ENCODE peak calls at places on chromosome 15, in four cellular contexts. P is H1, X is HepG2, U is GM12878. E is an unnamed sample.

GRCh38 chr15:88126695-88127476 is 129.7 kb downstream of the NTRK3 start:
- DNase-seq in U (no peak), P (no peak), X (no peak), E (no peak)

GRCh38 chr15:65249641-65250040 is 37.0 kb downstream of the PARP16 start:
- DNase-seq in U (peak; percentile 38), P (no peak), X (no peak), E (no peak)

GRCh38 chr15:28947241-28947674 is 61.5 kb downstream of the APBA2 start:
- DNase-seq in P (no peak), U (no peak), X (no peak), E (no peak)

GRCh38 chr15:39919740-39920509 is at the start of gene GPR176:
- DNase-seq in P (no peak), X (no peak), U (no peak), E (no peak)

GRCh38 chr15:51198701-51199253 is 104.1 kb upstream of the TNFAIP8L3 start:
- DNase-seq in U (no peak), P (no peak), X (no peak), E (no peak)

GRCh38 chr15:98650871-98651481 is 2.6 kb downstream of the IGF1R start:
- DNase-seq in U (no peak), P (no peak), X (no peak), E (no peak)

GRCh38 chr15:31341501-31342195 is 15.0 kb downstream of the KLF13 start:
- DNase-seq in U (no peak), X (no peak), P (no peak), E (no peak)

GRCh38 chr15:53559364-53560253 is 199.9 kb downstream of the WDR72 start:
- DNase-seq in U (no peak), X (peak; percentile 75), P (no peak), E (no peak)

GRCh38 chr15:39381517-39381916 is 199.4 kb upstream of the THBS1 start:
- DNase-seq in U (peak; percentile 7), P (no peak), X (no peak), E (no peak)

GRCh38 chr15:88441076-88441730 is 26.0 kb downstream of the MRPL46 start:
- DNase-seq in P (no peak), X (no peak), U (no peak), E (no peak)

GRCh38 chr15:23869391-23869790 is 182.3 kb upstream of the NDN start:
- DNase-seq in X (peak; percentile 46), U (no peak), P (no peak), E (peak; percentile 78)

GRCh38 chr15:60831540-60831939 is 352.6 kb upstream of the ICE2 start:
- DNase-seq in X (no peak), P (no peak), U (no peak), E (no peak)

GRCh38 chr15:90402230-90402629 is 14.2 kb downstream of the IQGAP1 start:
- DNase-seq in P (no peak), X (peak; percentile 29), U (no peak), E (no peak)

GRCh38 chr15:90401499-90401898 is 13.5 kb downstream of the IQGAP1 start:
- DNase-seq in P (no peak), X (no peak), U (no peak), E (no peak)

GRCh38 chr15:90400005-90400758 is 12.1 kb downstream of the IQGAP1 start:
- DNase-seq in X (peak; percentile 28), P (no peak), U (no peak), E (no peak)

GRCh38 chr15:90402806-90403205 is 14.8 kb downstream of the IQGAP1 start:
- DNase-seq in U (no peak), X (no peak), P (no peak), E (no peak)

GRCh38 chr15:90400759-90401314 is 12.8 kb downstream of the IQGAP1 start:
- DNase-seq in P (no peak), U (peak; percentile 62), X (peak; percentile 93), E (peak; percentile 74)
- TF ChIP-seq SUZ12 in P (no peak), U (no peak), X (no peak), E (no peak)

GRCh38 chr15:63109498-63110290 is 12.0 kb upstream of the LACTB start:
- DNase-seq in X (no peak), U (no peak), P (no peak), E (no peak)

GRCh38 chr15:63114465-63114864 is 7.2 kb upstream of the LACTB start:
- DNase-seq in P (no peak), U (no peak), X (no peak), E (no peak)

GRCh38 chr15:63110428-63111026 is 11.1 kb upstream of the LACTB start:
- DNase-seq in P (no peak), U (no peak), X (no peak), E (no peak)

GRCh38 chr15:63111481-63111880 is 10.2 kb upstream of the LACTB start:
- DNase-seq in X (no peak), U (no peak), P (no peak), E (no peak)

GRCh38 chr15:63112871-63113270 is 8.8 kb upstream of the LACTB start:
- DNase-seq in X (no peak), P (no peak), U (no peak), E (no peak)
- H3K9ac ChIP-seq in X (no peak overlapping the region), P (no peak overlapping the region), U (no peak overlapping the region), E (no peak overlapping the region)

GRCh38 chr15:44718927-44719292 is 7.6 kb downstream of the B2M start:
- DNase-seq in X (no peak), U (no peak), P (no peak), E (no peak)

GRCh38 chr15:44715797-44716334 is 4.5 kb downstream of the B2M start:
- DNase-seq in X (no peak), U (no peak), P (no peak), E (no peak)

GRCh38 chr15:44718180-44718926 is 7.0 kb downstream of the B2M start:
- DNase-seq in U (no peak), P (no peak), X (no peak), E (no peak)

GRCh38 chr15:44715142-44715796 is 4.0 kb downstream of the B2M start:
- DNase-seq in P (no peak), U (no peak), X (no peak), E (no peak)

GRCh38 chr15:44716983-44717602 is 5.8 kb downstream of the B2M start:
- DNase-seq in U (no peak), X (no peak), P (no peak), E (no peak)
- TF ChIP-seq SUZ12 in U (no peak), X (no peak), P (no peak), E (no peak)

GRCh38 chr15:70088427-70088826 is 9.3 kb downstream of the TLE3 start:
- DNase-seq in U (no peak), P (no peak), X (no peak), E (no peak)

GRCh38 chr15:70090436-70091291 is 7.1 kb downstream of the TLE3 start:
- DNase-seq in P (no peak), X (no peak), U (no peak), E (no peak)

GRCh38 chr15:70089692-70089971 is 8.1 kb downstream of the TLE3 start:
- DNase-seq in X (no peak), U (no peak), P (no peak), E (no peak)

GRCh38 chr15:70087708-70088352 is 9.9 kb downstream of the TLE3 start:
- DNase-seq in P (no peak), U (no peak), X (no peak), E (no peak)

DNA sequence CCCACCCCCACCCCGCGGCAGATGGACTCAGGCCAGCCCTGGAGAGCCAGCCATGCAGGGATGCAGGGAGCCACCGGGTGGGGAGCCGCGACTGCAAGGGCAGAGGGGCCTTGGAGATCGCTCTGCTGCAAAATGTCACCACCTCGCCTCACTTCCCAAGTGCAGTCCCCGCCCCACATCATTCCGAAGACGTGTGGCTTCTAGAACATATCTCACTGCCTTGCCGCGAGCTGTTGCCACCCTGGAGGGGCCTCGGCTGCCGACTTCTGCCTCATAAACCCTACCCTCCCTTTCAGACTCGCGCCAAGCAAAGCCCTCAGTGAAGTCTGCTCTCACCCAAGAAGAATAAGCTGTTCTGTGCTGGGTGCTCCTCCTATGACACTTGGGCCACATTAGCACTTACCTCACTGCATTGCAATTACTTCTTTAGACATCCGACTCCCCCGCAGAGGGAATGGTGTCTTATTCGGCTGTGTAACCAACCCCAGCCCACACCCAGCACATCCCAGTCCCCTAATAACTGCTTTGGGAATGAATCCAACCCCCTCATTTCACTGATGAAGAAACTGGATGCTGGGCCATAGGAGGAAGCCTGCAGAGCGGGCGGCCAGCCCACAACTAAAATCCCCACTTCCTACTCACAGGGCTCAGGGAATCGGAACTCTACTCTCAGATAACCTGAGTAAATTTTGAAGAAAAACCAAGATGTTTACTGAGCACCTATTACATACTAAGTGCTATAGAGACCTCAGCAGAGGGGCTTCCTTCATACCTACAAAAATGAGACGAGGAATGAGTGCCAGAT is 8.6 kb downstream of the TLE3 start:
- DNase-seq in U (no peak), X (no peak), P (no peak), E (no peak)
- H3K9ac ChIP-seq in U (no peak overlapping the region), X (no peak overlapping the region), P (no peak overlapping the region), E (no peak overlapping the region)

GRCh38 chr15:41490355-41490754 is 3.3 kb upstream of the ITPKA start:
- DNase-seq in U (peak; percentile 56), P (no peak), X (peak; percentile 46), E (no peak)
- TF ChIP-seq SUZ12 in U (no peak), P (no peak), X (no peak), E (no peak)

GRCh38 chr15:66703540-66703941 is 1.5 kb downstream of the SMAD6 start:
- DNase-seq in P (no peak), U (no peak), X (no peak), E (no peak)
- H3K9ac ChIP-seq in P (no peak overlapping the region), U (no peak overlapping the region), X (peak overlapping the region; percentile 83), E (peak overlapping the region; percentile 95)

GRCh38 chr15:32642667-32643425 is 1.3 kb downstream of the SCG5 start:
- DNase-seq in U (no peak), X (no peak), P (no peak), E (no peak)
- TF ChIP-seq SUZ12 in U (no peak), X (no peak), P (no peak), E (no peak)